ENCODE peak calls at places on chromosome 2, in eight cellular contexts. N is ELF-1, D is left cardiac atrium, W is epithelial cell of esophagus, E is neural progenitor cell, P is activated B cell treated with CpG ODN at 0.5 μM for 24 hours, I is AG08395, Z is activated T-helper 1 cell treated with Interleukin-2 at 50 U/mL for 16 hours. C is an unnamed sample.

GRCh38 chr2:173963323-173963816 is 1.8 kb downstream of the SP3 start:
- DNase-seq in E (no peak), D (no peak), I (peak; percentile 53), W (peak; percentile 68), Z (no peak), N (no peak), P (no peak), C (no peak)

GRCh38 chr2:26150243-26150642 is 22.6 kb upstream of the GAREM2 start:
- DNase-seq in P (no peak), I (no peak), D (no peak), E (no peak), Z (no peak), W (no peak), N (no peak), C (no peak)

GRCh38 chr2:99881901-99882591 is 260.3 kb downstream of the AFF3 start:
- DNase-seq in D (no peak), W (no peak), I (peak; percentile 27), N (peak; percentile 11), Z (no peak), P (no peak), E (no peak), C (no peak)

GRCh38 chr2:127576433-127577207 is 41.1 kb downstream of the MYO7B start:
- DNase-seq in P (no peak), I (peak; percentile 96), D (peak; percentile 87), E (no peak), N (peak; percentile 68), Z (no peak), W (peak; percentile 42), C (peak; percentile 20)

GRCh38 chr2:43399515-43400245 is 173.3 kb upstream of the ZFP36L2 start:
- DNase-seq in P (no peak), Z (no peak), I (peak; percentile 70), N (no peak), D (no peak), E (no peak), W (no peak), C (no peak)

GRCh38 chr2:85769236-85769986 is 15.6 kb downstream of the ATOH8 start:
- DNase-seq in D (no peak), P (no peak), Z (no peak), W (no peak), I (no peak), E (peak; percentile 59), N (peak; percentile 54), C (no peak)

GRCh38 chr2:20609349-20609994 is 41.4 kb downstream of the HS1BP3 start:
- DNase-seq in P (no peak), N (no peak), W (peak; percentile 40), D (peak; percentile 52), Z (no peak), I (peak; percentile 67), E (no peak), C (no peak)

GRCh38 chr2:188976545-188977268 is 2.5 kb downstream of the COL3A1 start:
- DNase-seq in D (no peak), N (no peak), W (peak; percentile 45), E (no peak), I (peak; percentile 8), P (no peak), Z (no peak), C (no peak)

GRCh38 chr2:134398300-134398699 is 144.4 kb downstream of the MGAT5 start:
- DNase-seq in D (no peak), P (no peak), E (no peak), I (peak; percentile 72), W (peak; percentile 81), N (no peak), Z (no peak), C (no peak)

GRCh38 chr2:15626967-15627366 is 35.3 kb downstream of the DDX1 start:
- DNase-seq in E (no peak), N (no peak), W (no peak), Z (no peak), P (no peak), I (no peak), D (no peak), C (no peak)

C was measured in cerebellum.